ENCODE peak calls at places on chromosomes 4 and X, in five cellular contexts. One of them, this sample, is unnamed.

GRCh38 chr4:117135634-117136354 is 50.4 kb upstream of the TRAM1L1 start:
- DNase-seq in substantia nigra: no peak
- DNase-seq in AG10803: no peak
- DNase-seq in nephron progenitor cell: no peak
- DNase-seq in activated CD4-positive, alpha-beta T cell treated with anti-CD3 and anti-CD28 coated beads for 1 hour: no peak
- DNase-seq in this sample: no peak

GRCh38 chrX:71650333-71650969 is 16.9 kb upstream of the LOC101059915 start:
- DNase-seq in activated CD4-positive, alpha-beta T cell treated with anti-CD3 and anti-CD28 coated beads for 1 hour: no peak
- DNase-seq in nephron progenitor cell: no peak
- DNase-seq in substantia nigra: no peak
- DNase-seq in AG10803: no peak
- DNase-seq in this sample: no peak

GRCh38 chr4:38562751-38563198 is 101.2 kb upstream of the KLF3 start:
- DNase-seq in activated CD4-positive, alpha-beta T cell treated with anti-CD3 and anti-CD28 coated beads for 1 hour: no peak
- DNase-seq in nephron progenitor cell: no peak
- DNase-seq in substantia nigra: no peak
- DNase-seq in AG10803: peak
- DNase-seq in this sample: no peak

GRCh38 chr4:87060957-87061356 is 126.1 kb downstream of the AFF1 start:
- DNase-seq in substantia nigra: no peak
- DNase-seq in nephron progenitor cell: no peak
- DNase-seq in AG10803: peak
- DNase-seq in activated CD4-positive, alpha-beta T cell treated with anti-CD3 and anti-CD28 coated beads for 1 hour: no peak
- DNase-seq in this sample: no peak

GRCh38 chrX:136047001-136047642 is 61.9 kb downstream of the SLC9A6 start:
- DNase-seq in substantia nigra: no peak
- DNase-seq in nephron progenitor cell: no peak
- DNase-seq in activated CD4-positive, alpha-beta T cell treated with anti-CD3 and anti-CD28 coated beads for 1 hour: no peak
- DNase-seq in AG10803: no peak
- DNase-seq in this sample: no peak

GRCh38 chrX:133923113-133923512 is 62.3 kb downstream of the GPC3 start:
- DNase-seq in nephron progenitor cell: no peak
- DNase-seq in activated CD4-positive, alpha-beta T cell treated with anti-CD3 and anti-CD28 coated beads for 1 hour: no peak
- DNase-seq in AG10803: no peak
- DNase-seq in substantia nigra: no peak
- DNase-seq in this sample: no peak

GRCh38 chr4:151197258-151197657 is 79.7 kb upstream of the PRSS48 start:
- DNase-seq in AG10803: peak
- DNase-seq in nephron progenitor cell: no peak
- DNase-seq in activated CD4-positive, alpha-beta T cell treated with anti-CD3 and anti-CD28 coated beads for 1 hour: no peak
- DNase-seq in substantia nigra: no peak
- DNase-seq in this sample: no peak

GRCh38 chr4:76752911-76753494 is 144.9 kb downstream of the SOWAHB start:
- DNase-seq in activated CD4-positive, alpha-beta T cell treated with anti-CD3 and anti-CD28 coated beads for 1 hour: no peak
- DNase-seq in substantia nigra: no peak
- DNase-seq in nephron progenitor cell: no peak
- DNase-seq in AG10803: peak
- DNase-seq in this sample: peak

GRCh38 chr4:105859233-105859632 is 36.0 kb upstream of the NPNT start:
- DNase-seq in AG10803: peak
- DNase-seq in activated CD4-positive, alpha-beta T cell treated with anti-CD3 and anti-CD28 coated beads for 1 hour: no peak
- DNase-seq in nephron progenitor cell: no peak
- DNase-seq in substantia nigra: no peak
- DNase-seq in this sample: peak

GRCh38 chr4:181646864-181647263 is 596.3 kb upstream of the TENM3 start:
- DNase-seq in activated CD4-positive, alpha-beta T cell treated with anti-CD3 and anti-CD28 coated beads for 1 hour: no peak
- DNase-seq in AG10803: peak
- DNase-seq in substantia nigra: no peak
- DNase-seq in nephron progenitor cell: no peak
- DNase-seq in this sample: no peak

GRCh38 chr4:79025170-79025569 is 85.9 kb upstream of the PAQR3 start:
- DNase-seq in substantia nigra: no peak
- DNase-seq in nephron progenitor cell: no peak
- DNase-seq in AG10803: no peak
- DNase-seq in activated CD4-positive, alpha-beta T cell treated with anti-CD3 and anti-CD28 coated beads for 1 hour: no peak
- DNase-seq in this sample: no peak

GRCh38 chr4:179465131-179465797 is 2023.0 kb upstream of the AGA start:
- DNase-seq in substantia nigra: no peak
- DNase-seq in activated CD4-positive, alpha-beta T cell treated with anti-CD3 and anti-CD28 coated beads for 1 hour: no peak
- DNase-seq in nephron progenitor cell: no peak
- DNase-seq in AG10803: no peak
- DNase-seq in this sample: no peak

GRCh38 chrX:72694170-72694569 is 19.9 kb downstream of the PHKA1 start:
- DNase-seq in nephron progenitor cell: no peak
- DNase-seq in substantia nigra: no peak
- DNase-seq in activated CD4-positive, alpha-beta T cell treated with anti-CD3 and anti-CD28 coated beads for 1 hour: no peak
- DNase-seq in AG10803: no peak
- DNase-seq in this sample: no peak

GRCh38 chr4:176709417-176709816 is 83.3 kb downstream of the VEGFC start:
- DNase-seq in nephron progenitor cell: no peak
- DNase-seq in substantia nigra: no peak
- DNase-seq in AG10803: no peak
- DNase-seq in activated CD4-positive, alpha-beta T cell treated with anti-CD3 and anti-CD28 coated beads for 1 hour: no peak
- DNase-seq in this sample: no peak

GRCh38 chrX:112368371-112368770 is 285.8 kb upstream of the TRPC5 start:
- DNase-seq in nephron progenitor cell: peak
- DNase-seq in substantia nigra: no peak
- DNase-seq in AG10803: no peak
- DNase-seq in activated CD4-positive, alpha-beta T cell treated with anti-CD3 and anti-CD28 coated beads for 1 hour: no peak
- DNase-seq in this sample: no peak

GRCh38 chr4:139555705-139556070 is 331 bp downstream of the SETD7 start:
- DNase-seq in AG10803: no peak
- DNase-seq in activated CD4-positive, alpha-beta T cell treated with anti-CD3 and anti-CD28 coated beads for 1 hour: peak
- DNase-seq in substantia nigra: peak
- DNase-seq in nephron progenitor cell: no peak
- DNase-seq in this sample: no peak

GRCh38 chr4:6366581-6366980 is 96.9 kb downstream of the WFS1 start:
- DNase-seq in nephron progenitor cell: no peak
- DNase-seq in activated CD4-positive, alpha-beta T cell treated with anti-CD3 and anti-CD28 coated beads for 1 hour: no peak
- DNase-seq in substantia nigra: no peak
- DNase-seq in AG10803: no peak
- DNase-seq in this sample: no peak

GRCh38 chrX:131288738-131289511 is at the start of gene IGSF1:
- DNase-seq in AG10803: peak
- DNase-seq in substantia nigra: peak
- DNase-seq in activated CD4-positive, alpha-beta T cell treated with anti-CD3 and anti-CD28 coated beads for 1 hour: no peak
- DNase-seq in nephron progenitor cell: peak
- DNase-seq in this sample: no peak

GRCh38 chr4:122873752-122874151 is 47.1 kb downstream of the FGF2 start:
- DNase-seq in nephron progenitor cell: no peak
- DNase-seq in AG10803: peak
- DNase-seq in substantia nigra: no peak
- DNase-seq in activated CD4-positive, alpha-beta T cell treated with anti-CD3 and anti-CD28 coated beads for 1 hour: no peak
- DNase-seq in this sample: peak